ENCODE peak calls at places on chromosomes 13 and 19, in nine cellular contexts. One of them, this sample, is unnamed.

GRCh38 chr13:99985886-99986527 is 4.4 kb downstream of the ZIC2 start:
- DNase-seq in stomach: no peak
- DNase-seq in CD8-positive, alpha-beta memory T cell: no peak
- DNase-seq in GM12878: no peak
- DNase-seq in hepatocyte: no peak
- DNase-seq in MM.1S: no peak
- DNase-seq in heart left ventricle: no peak
- DNase-seq in small intestine: no peak
- DNase-seq in naive thymus-derived CD4-positive, alpha-beta T cell: no peak
- DNase-seq in this sample: no peak

GRCh38 chr13:84616864-84617263 is 734.6 kb upstream of the SLITRK1 start:
- DNase-seq in hepatocyte: no peak
- DNase-seq in naive thymus-derived CD4-positive, alpha-beta T cell: no peak
- DNase-seq in CD8-positive, alpha-beta memory T cell: no peak
- DNase-seq in GM12878: no peak
- DNase-seq in heart left ventricle: no peak
- DNase-seq in MM.1S: no peak
- DNase-seq in stomach: no peak
- DNase-seq in small intestine: no peak
- DNase-seq in this sample: no peak

GRCh38 chr13:80037505-80037888 is 303.4 kb downstream of the SPRY2 start:
- DNase-seq in heart left ventricle: no peak
- DNase-seq in stomach: no peak
- DNase-seq in naive thymus-derived CD4-positive, alpha-beta T cell: no peak
- DNase-seq in hepatocyte: peak; percentile 5
- DNase-seq in MM.1S: no peak
- DNase-seq in CD8-positive, alpha-beta memory T cell: no peak
- DNase-seq in GM12878: no peak
- DNase-seq in small intestine: no peak
- DNase-seq in this sample: no peak

GRCh38 chr13:74217816-74218215 is 83.6 kb upstream of the KLF12 start:
- DNase-seq in MM.1S: no peak
- DNase-seq in naive thymus-derived CD4-positive, alpha-beta T cell: no peak
- DNase-seq in stomach: no peak
- DNase-seq in heart left ventricle: no peak
- DNase-seq in CD8-positive, alpha-beta memory T cell: no peak
- DNase-seq in small intestine: no peak
- DNase-seq in GM12878: no peak
- DNase-seq in hepatocyte: no peak
- DNase-seq in this sample: no peak

GRCh38 chr13:33931397-33931987 is 113.5 kb downstream of the RFC3 start:
- DNase-seq in small intestine: peak; percentile 37
- DNase-seq in heart left ventricle: no peak
- DNase-seq in naive thymus-derived CD4-positive, alpha-beta T cell: no peak
- DNase-seq in stomach: no peak
- DNase-seq in GM12878: peak; percentile 4
- DNase-seq in CD8-positive, alpha-beta memory T cell: no peak
- DNase-seq in MM.1S: peak; percentile 28
- DNase-seq in hepatocyte: peak; percentile 79
- DNase-seq in this sample: no peak

GRCh38 chr19:27972291-27973040 is 1240.5 kb downstream of the UQCRFS1 start:
- DNase-seq in CD8-positive, alpha-beta memory T cell: no peak
- DNase-seq in stomach: no peak
- DNase-seq in hepatocyte: peak; percentile 52
- DNase-seq in heart left ventricle: no peak
- DNase-seq in small intestine: no peak
- DNase-seq in naive thymus-derived CD4-positive, alpha-beta T cell: no peak
- DNase-seq in MM.1S: no peak
- DNase-seq in GM12878: no peak
- DNase-seq in this sample: no peak

GRCh38 chr19:46756544-46756888 is 10.3 kb upstream of the STRN4 start:
- DNase-seq in heart left ventricle: no peak
- DNase-seq in CD8-positive, alpha-beta memory T cell: no peak
- DNase-seq in stomach: no peak
- DNase-seq in MM.1S: no peak
- DNase-seq in small intestine: no peak
- DNase-seq in naive thymus-derived CD4-positive, alpha-beta T cell: no peak
- DNase-seq in hepatocyte: no peak
- DNase-seq in GM12878: no peak
- DNase-seq in this sample: no peak

GRCh38 chr13:97944396-97945029 is 9.0 kb upstream of the IPO5 start:
- DNase-seq in CD8-positive, alpha-beta memory T cell: no peak
- DNase-seq in MM.1S: no peak
- DNase-seq in small intestine: no peak
- DNase-seq in hepatocyte: no peak
- DNase-seq in heart left ventricle: no peak
- DNase-seq in naive thymus-derived CD4-positive, alpha-beta T cell: no peak
- DNase-seq in stomach: no peak
- DNase-seq in GM12878: no peak
- DNase-seq in this sample: no peak

GRCh38 chr13:45258339-45258685 is 57.5 kb upstream of the KCTD4 start:
- DNase-seq in hepatocyte: no peak
- DNase-seq in naive thymus-derived CD4-positive, alpha-beta T cell: no peak
- DNase-seq in stomach: no peak
- DNase-seq in heart left ventricle: no peak
- DNase-seq in CD8-positive, alpha-beta memory T cell: no peak
- DNase-seq in small intestine: peak; percentile 77
- DNase-seq in MM.1S: no peak
- DNase-seq in GM12878: no peak
- DNase-seq in this sample: no peak

GRCh38 chr13:105527127-105527526 is 1008.3 kb downstream of the EFNB2 start:
- DNase-seq in heart left ventricle: no peak
- DNase-seq in MM.1S: no peak
- DNase-seq in stomach: no peak
- DNase-seq in hepatocyte: no peak
- DNase-seq in naive thymus-derived CD4-positive, alpha-beta T cell: no peak
- DNase-seq in small intestine: no peak
- DNase-seq in CD8-positive, alpha-beta memory T cell: no peak
- DNase-seq in GM12878: no peak
- DNase-seq in this sample: no peak

GRCh38 chr13:110702591-110703526 is 3.1 kb downstream of the CARS2 start:
- DNase-seq in CD8-positive, alpha-beta memory T cell: no peak
- DNase-seq in heart left ventricle: no peak
- DNase-seq in MM.1S: no peak
- DNase-seq in GM12878: no peak
- DNase-seq in hepatocyte: no peak
- DNase-seq in stomach: no peak
- DNase-seq in naive thymus-derived CD4-positive, alpha-beta T cell: no peak
- DNase-seq in small intestine: no peak
- DNase-seq in this sample: no peak

GRCh38 chr13:49400755-49401659 is 42.9 kb downstream of the CAB39L start:
- DNase-seq in heart left ventricle: no peak
- DNase-seq in GM12878: no peak
- DNase-seq in small intestine: peak; percentile 38
- DNase-seq in naive thymus-derived CD4-positive, alpha-beta T cell: no peak
- DNase-seq in CD8-positive, alpha-beta memory T cell: no peak
- DNase-seq in MM.1S: no peak
- DNase-seq in stomach: peak; percentile 45
- DNase-seq in hepatocyte: peak; percentile 71
- DNase-seq in this sample: no peak

GRCh38 chr13:54185785-54186184 is 1157.2 kb downstream of the OLFM4 start:
- DNase-seq in heart left ventricle: no peak
- DNase-seq in MM.1S: no peak
- DNase-seq in naive thymus-derived CD4-positive, alpha-beta T cell: no peak
- DNase-seq in CD8-positive, alpha-beta memory T cell: no peak
- DNase-seq in hepatocyte: peak; percentile 11
- DNase-seq in small intestine: no peak
- DNase-seq in stomach: no peak
- DNase-seq in GM12878: no peak
- DNase-seq in this sample: no peak

GRCh38 chr19:47643281-47643680 is 34.3 kb downstream of the BICRA start:
- DNase-seq in stomach: no peak
- DNase-seq in naive thymus-derived CD4-positive, alpha-beta T cell: no peak
- DNase-seq in MM.1S: no peak
- DNase-seq in GM12878: no peak
- DNase-seq in CD8-positive, alpha-beta memory T cell: no peak
- DNase-seq in hepatocyte: no peak
- DNase-seq in small intestine: no peak
- DNase-seq in heart left ventricle: no peak
- DNase-seq in this sample: no peak

GRCh38 chr13:109770436-109770835 is 15.9 kb downstream of the IRS2 start:
- DNase-seq in CD8-positive, alpha-beta memory T cell: no peak
- DNase-seq in MM.1S: no peak
- DNase-seq in GM12878: no peak
- DNase-seq in naive thymus-derived CD4-positive, alpha-beta T cell: no peak
- DNase-seq in heart left ventricle: no peak
- DNase-seq in small intestine: no peak
- DNase-seq in hepatocyte: no peak
- DNase-seq in stomach: no peak
- DNase-seq in this sample: no peak

GRCh38 chr13:41610426-41610825 is 153.1 kb downstream of the RGCC start:
- DNase-seq in CD8-positive, alpha-beta memory T cell: no peak
- DNase-seq in hepatocyte: peak; percentile 45
- DNase-seq in small intestine: no peak
- DNase-seq in stomach: peak; percentile 27
- DNase-seq in GM12878: no peak
- DNase-seq in heart left ventricle: peak; percentile 68
- DNase-seq in naive thymus-derived CD4-positive, alpha-beta T cell: no peak
- DNase-seq in MM.1S: no peak
- DNase-seq in this sample: no peak

DNA sequence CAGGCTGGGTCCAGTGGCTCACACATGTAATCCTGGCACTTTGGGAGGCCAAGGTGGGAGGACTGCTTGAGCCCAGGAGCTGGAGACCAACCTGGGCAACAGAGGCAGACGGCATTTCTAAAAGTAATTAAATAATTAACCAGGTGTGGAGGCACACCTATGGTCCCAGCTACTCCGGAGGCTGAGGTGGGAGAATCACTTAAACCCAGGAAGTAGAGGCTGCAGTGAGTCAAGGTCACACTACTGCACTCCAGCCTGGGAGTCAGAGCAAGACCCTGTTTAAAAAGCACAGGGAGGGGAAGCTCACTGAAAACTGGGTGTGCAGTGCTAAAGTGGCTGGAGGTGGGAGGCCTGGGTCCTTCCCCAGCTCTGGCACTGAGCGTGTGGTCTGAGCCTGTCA is 9.7 kb downstream of the LATS2 start:
- DNase-seq in stomach: no peak
- DNase-seq in GM12878: no peak
- DNase-seq in small intestine: no peak
- DNase-seq in naive thymus-derived CD4-positive, alpha-beta T cell: no peak
- DNase-seq in MM.1S: no peak
- DNase-seq in CD8-positive, alpha-beta memory T cell: no peak
- DNase-seq in hepatocyte: no peak
- DNase-seq in heart left ventricle: no peak
- DNase-seq in this sample: peak; percentile 33
- H3K4me1 ChIP-seq in stomach: peaks cover 10% of the 10 kb centered on the region
- H3K4me1 ChIP-seq in GM12878: no peaks in the 10 kb centered on the region
- H3K4me1 ChIP-seq in small intestine: no peaks in the 10 kb centered on the region
- H3K4me1 ChIP-seq in naive thymus-derived CD4-positive, alpha-beta T cell: no peaks in the 10 kb centered on the region
- H3K4me1 ChIP-seq in MM.1S: no peaks in the 10 kb centered on the region
- H3K4me1 ChIP-seq in CD8-positive, alpha-beta memory T cell: no peaks in the 10 kb centered on the region
- H3K4me1 ChIP-seq in hepatocyte: no peaks in the 10 kb centered on the region
- H3K4me1 ChIP-seq in heart left ventricle: peaks cover 20% of the 10 kb centered on the region
- H3K4me1 ChIP-seq in this sample: no peaks in the 10 kb centered on the region

GRCh38 chr19:12117203-12117970 is 22.8 kb downstream of the ZNF20 start:
- DNase-seq in heart left ventricle: no peak
- DNase-seq in small intestine: no peak
- DNase-seq in CD8-positive, alpha-beta memory T cell: no peak
- DNase-seq in naive thymus-derived CD4-positive, alpha-beta T cell: no peak
- DNase-seq in stomach: no peak
- DNase-seq in GM12878: no peak
- DNase-seq in MM.1S: no peak
- DNase-seq in hepatocyte: no peak
- DNase-seq in this sample: no peak

GRCh38 chr19:12112701-12113100 is 27.4 kb downstream of the ZNF20 start:
- DNase-seq in GM12878: no peak
- DNase-seq in hepatocyte: no peak
- DNase-seq in naive thymus-derived CD4-positive, alpha-beta T cell: no peak
- DNase-seq in stomach: no peak
- DNase-seq in MM.1S: no peak
- DNase-seq in heart left ventricle: no peak
- DNase-seq in small intestine: no peak
- DNase-seq in CD8-positive, alpha-beta memory T cell: no peak
- DNase-seq in this sample: no peak

GRCh38 chr19:12111176-12111575 is 29.0 kb downstream of the ZNF20 start:
- DNase-seq in hepatocyte: no peak
- DNase-seq in heart left ventricle: no peak
- DNase-seq in GM12878: no peak
- DNase-seq in stomach: no peak
- DNase-seq in CD8-positive, alpha-beta memory T cell: no peak
- DNase-seq in small intestine: no peak
- DNase-seq in naive thymus-derived CD4-positive, alpha-beta T cell: no peak
- DNase-seq in MM.1S: no peak
- DNase-seq in this sample: no peak

GRCh38 chr19:12113121-12113520 is 27.0 kb downstream of the ZNF20 start:
- DNase-seq in MM.1S: no peak
- DNase-seq in naive thymus-derived CD4-positive, alpha-beta T cell: no peak
- DNase-seq in CD8-positive, alpha-beta memory T cell: no peak
- DNase-seq in heart left ventricle: no peak
- DNase-seq in hepatocyte: no peak
- DNase-seq in small intestine: no peak
- DNase-seq in GM12878: no peak
- DNase-seq in stomach: no peak
- DNase-seq in this sample: no peak

DNA sequence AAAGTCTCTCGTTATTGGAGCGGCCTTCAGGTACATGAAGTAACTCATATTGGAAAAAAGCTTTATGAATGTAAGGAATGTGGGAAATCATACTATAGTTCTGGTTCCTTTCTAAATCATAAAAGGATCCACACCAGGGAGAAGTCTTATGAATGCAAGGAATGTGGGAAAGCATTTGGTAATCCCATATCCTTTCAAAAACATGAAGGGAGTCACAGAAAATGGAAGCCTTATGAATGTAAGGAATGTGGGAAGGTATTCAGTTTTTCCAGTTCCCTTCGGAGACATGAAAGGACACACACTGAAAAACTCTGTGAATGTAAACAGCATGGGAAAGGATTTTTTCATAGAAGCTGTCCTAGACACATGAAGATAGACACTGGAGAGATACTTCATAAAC is 27.9 kb downstream of the ZNF20 start:
- DNase-seq in small intestine: no peak
- DNase-seq in stomach: no peak
- DNase-seq in hepatocyte: no peak
- DNase-seq in naive thymus-derived CD4-positive, alpha-beta T cell: no peak
- DNase-seq in MM.1S: no peak
- DNase-seq in GM12878: no peak
- DNase-seq in CD8-positive, alpha-beta memory T cell: no peak
- DNase-seq in heart left ventricle: no peak
- DNase-seq in this sample: no peak
- H3K4me3 ChIP-seq in small intestine: no peak overlapping the region
- H3K4me3 ChIP-seq in stomach: no peak overlapping the region
- H3K4me3 ChIP-seq in hepatocyte: no peak overlapping the region
- H3K4me3 ChIP-seq in naive thymus-derived CD4-positive, alpha-beta T cell: no peak overlapping the region
- H3K4me3 ChIP-seq in MM.1S: no peak overlapping the region
- H3K4me3 ChIP-seq in GM12878: no peak overlapping the region
- H3K4me3 ChIP-seq in CD8-positive, alpha-beta memory T cell: no peak overlapping the region
- H3K4me3 ChIP-seq in heart left ventricle: no peak overlapping the region
- H3K4me3 ChIP-seq in this sample: no peak overlapping the region

GRCh38 chr13:70448820-70449219 is 340.6 kb upstream of the KLHL1 start:
- DNase-seq in naive thymus-derived CD4-positive, alpha-beta T cell: no peak
- DNase-seq in stomach: no peak
- DNase-seq in small intestine: no peak
- DNase-seq in MM.1S: no peak
- DNase-seq in hepatocyte: no peak
- DNase-seq in CD8-positive, alpha-beta memory T cell: no peak
- DNase-seq in GM12878: no peak
- DNase-seq in heart left ventricle: no peak
- DNase-seq in this sample: no peak
- H3K36me3 ChIP-seq in naive thymus-derived CD4-positive, alpha-beta T cell: no peaks in the 10 kb centered on the region
- H3K36me3 ChIP-seq in stomach: no peaks in the 10 kb centered on the region
- H3K36me3 ChIP-seq in small intestine: no peaks in the 10 kb centered on the region
- H3K36me3 ChIP-seq in MM.1S: no peaks in the 10 kb centered on the region
- H3K36me3 ChIP-seq in hepatocyte: no peaks in the 10 kb centered on the region
- H3K36me3 ChIP-seq in CD8-positive, alpha-beta memory T cell: no peaks in the 10 kb centered on the region
- H3K36me3 ChIP-seq in GM12878: no peaks in the 10 kb centered on the region
- H3K36me3 ChIP-seq in heart left ventricle: no peaks in the 10 kb centered on the region
- H3K36me3 ChIP-seq in this sample: no peaks in the 10 kb centered on the region

GRCh38 chr19:39135701-39136100 is 10.1 kb downstream of the PAK4 start:
- DNase-seq in small intestine: no peak
- DNase-seq in CD8-positive, alpha-beta memory T cell: no peak
- DNase-seq in naive thymus-derived CD4-positive, alpha-beta T cell: no peak
- DNase-seq in stomach: no peak
- DNase-seq in hepatocyte: no peak
- DNase-seq in MM.1S: no peak
- DNase-seq in GM12878: no peak
- DNase-seq in heart left ventricle: no peak
- DNase-seq in this sample: no peak
- H3K4me1 ChIP-seq in small intestine: peaks cover 8% of the 10 kb centered on the region
- H3K4me1 ChIP-seq in CD8-positive, alpha-beta memory T cell: no peaks in the 10 kb centered on the region
- H3K4me1 ChIP-seq in naive thymus-derived CD4-positive, alpha-beta T cell: no peaks in the 10 kb centered on the region
- H3K4me1 ChIP-seq in stomach: peaks cover 76% of the 10 kb centered on the region
- H3K4me1 ChIP-seq in hepatocyte: peaks cover 68% of the 10 kb centered on the region
- H3K4me1 ChIP-seq in MM.1S: no peaks in the 10 kb centered on the region
- H3K4me1 ChIP-seq in GM12878: peaks cover 15% of the 10 kb centered on the region
- H3K4me1 ChIP-seq in heart left ventricle: peaks cover 18% of the 10 kb centered on the region
- H3K4me1 ChIP-seq in this sample: peaks cover 4% of the 10 kb centered on the region